ENCODE peak calls at places on chromosomes 3 and 15, in five cellular contexts. W is stimulated activated naive CD8-positive, alpha-beta T cell treated with anti-CD3 and anti-CD28 coated beads, Interleukin-15, Interleukin-2, amounts not matched to agents 100 U/mL and 50 U/mL, for 24 hours; H is right cardiac atrium; O is hippocampal formation; G is type B pancreatic cell. U is an unnamed sample.
A peak's percentile ranks its signal among the peaks of the same experiment; 100 is the strongest.

GRCh38 chr3:171458857-171459129 is 1.4 kb downstream of the TNIK start:
- DNase-seq in W (no peak), H (no peak), O (no peak), G (no peak), U (no peak)

GRCh38 chr3:8712045-8712870 is 21.3 kb upstream of the CAV3 start:
- DNase-seq in W (no peak), H (no peak), O (no peak), G (no peak), U (no peak)

GRCh38 chr15:79329186-79329611 is 18.3 kb downstream of the TMED3 start:
- DNase-seq in W (no peak), H (no peak), O (no peak), G (no peak), U (peak; percentile 49)

GRCh38 chr15:98861188-98861587 is 146.4 kb downstream of the PGPEP1L start:
- DNase-seq in W (no peak), H (no peak), O (no peak), G (no peak), U (no peak)

GRCh38 chr15:43799209-43799944 is 643 bp downstream of the SERINC4 start:
- DNase-seq in W (no peak), H (no peak), O (no peak), G (no peak), U (no peak)

GRCh38 chr15:69493406-69493805 is 40.8 kb downstream of the RPLP1 start:
- DNase-seq in W (no peak), H (no peak), O (no peak), G (no peak), U (no peak)

GRCh38 chr3:150174179-150174578 is 203.5 kb upstream of the PFN2 start:
- DNase-seq in W (no peak), H (no peak), O (no peak), G (no peak), U (no peak)

GRCh38 chr3:126347543-126348161 is 9.6 kb downstream of the KLF15 start:
- DNase-seq in W (no peak), H (peak; percentile 5), O (no peak), G (no peak), U (no peak)

GRCh38 chr3:37590328-37591079 is 271.2 kb upstream of the CTDSPL start:
- DNase-seq in W (no peak), H (peak; percentile 77), O (no peak), G (no peak), U (no peak)

GRCh38 chr15:41417418-41417811 is 520 bp downstream of the RTF1 start:
- DNase-seq in W (peak; percentile 50), H (peak; percentile 47), O (no peak), G (no peak), U (peak; percentile 77)

GRCh38 chr3:69179740-69180372 is 57.5 kb upstream of the LMOD3 start:
- DNase-seq in W (no peak), H (no peak), O (no peak), G (no peak), U (no peak)

GRCh38 chr3:169044341-169045113 is 619.0 kb downstream of the MECOM start:
- DNase-seq in W (no peak), H (no peak), O (no peak), G (no peak), U (no peak)

GRCh38 chr3:11655188-11655928 is 11.6 kb upstream of the VGLL4 start:
- DNase-seq in W (peak; percentile 31), H (no peak), O (no peak), G (no peak), U (no peak)

GRCh38 chr3:56915969-56916586 is 114.3 kb upstream of the ARHGEF3 start:
- DNase-seq in W (peak; percentile 74), H (no peak), O (no peak), G (no peak), U (peak; percentile 11)

GRCh38 chr15:48695088-48695834 is 49.8 kb upstream of the FBN1 start:
- DNase-seq in W (no peak), H (no peak), O (no peak), G (no peak), U (no peak)

U was measured in K562.